ENCODE peak calls at places on chromosomes 1 and 21, in six cellular contexts. N is CD8-positive, alpha-beta T cell; V is fibroblast of lung; J is PC-3; K is psoas muscle; A is breast epithelium. S is an unnamed sample.
A peak's percentile ranks its signal among the peaks of the same experiment; 100 is the strongest.

GRCh38 chr1:34612091-34612631 is 142.7 kb upstream of the GJB5 start:
- DNase-seq in N (no peak), V (no peak), J (no peak), K (no peak), A (no peak), S (no peak)

GRCh38 chr1:230124187-230125128 is 57.4 kb downstream of the GALNT2 start:
- DNase-seq in N (no peak), V (peak; percentile 45), J (no peak), K (no peak), A (no peak), S (no peak)

GRCh38 chr1:205504311-205505075 is at the start of gene CDK18:
- DNase-seq in N (no peak), V (peak; percentile 23), J (peak; percentile 86), K (peak; percentile 56), A (peak; percentile 69), S (peak; percentile 87)

GRCh38 chr1:192700834-192701271 is 64.9 kb downstream of the RGS13 start:
- DNase-seq in N (no peak), V (peak; percentile 92), J (peak; percentile 73), K (no peak), A (no peak), S (no peak)

GRCh38 chr1:65606426-65606825 is 186.0 kb downstream of the LEPR start:
- DNase-seq in N (no peak), V (no peak), J (no peak), K (no peak), A (no peak), S (no peak)

GRCh38 chr1:236289492-236290131 is 7.9 kb upstream of the ERO1B start:
- DNase-seq in N (no peak), V (no peak), J (no peak), K (no peak), A (no peak), S (no peak)

GRCh38 chr1:42852608-42852980 is 6.2 kb downstream of the ZNF691 start:
- DNase-seq in N (no peak), V (no peak), J (no peak), K (no peak), A (no peak), S (no peak)

GRCh38 chr1:88979749-88980116 is 12.7 kb downstream of the KYAT3 start:
- DNase-seq in N (no peak), V (no peak), J (no peak), K (no peak), A (no peak), S (no peak)

GRCh38 chr1:92538413-92539061 is 51.8 kb upstream of the GFI1 start:
- DNase-seq in N (no peak), V (no peak), J (peak; percentile 9), K (no peak), A (no peak), S (no peak)

GRCh38 chr1:240967070-240967724 is 355.2 kb upstream of the GREM2 start:
- DNase-seq in N (no peak), V (peak; percentile 5), J (peak; percentile 84), K (no peak), A (no peak), S (no peak)

GRCh38 chr1:46471885-46472502 is 17.6 kb upstream of the DMBX1 start:
- DNase-seq in N (no peak), V (no peak), J (no peak), K (no peak), A (no peak), S (no peak)

GRCh38 chr1:12636098-12636950 is 7.6 kb upstream of the AADACL4 start:
- DNase-seq in N (no peak), V (no peak), J (no peak), K (peak; percentile 45), A (no peak), S (no peak)

GRCh38 chr1:218362418-218363076 is 17.4 kb downstream of the TGFB2 start:
- DNase-seq in N (no peak), V (no peak), J (no peak), K (no peak), A (no peak), S (no peak)

GRCh38 chr21:35478096-35479080 is 429.3 kb upstream of the RUNX1 start:
- DNase-seq in N (no peak), V (peak; percentile 51), J (no peak), K (no peak), A (no peak), S (no peak)

GRCh38 chr1:150320667-150320978 is 710 bp upstream of the PRPF3 start:
- DNase-seq in N (no peak), V (no peak), J (peak; percentile 9), K (no peak), A (no peak), S (no peak)

GRCh38 chr21:27418338-27418737 is 451.4 kb upstream of the ADAMTS5 start:
- DNase-seq in N (no peak), V (peak; percentile 58), J (no peak), K (no peak), A (no peak), S (no peak)

GRCh38 chr1:224381880-224382548 is 25.3 kb downstream of the CNIH4 start:
- DNase-seq in N (no peak), V (no peak), J (no peak), K (no peak), A (no peak), S (no peak)

GRCh38 chr1:161763522-161764098 is 2.5 kb upstream of the ATF6 start:
- DNase-seq in N (peak; percentile 18), V (no peak), J (peak; percentile 81), K (no peak), A (no peak), S (no peak)

GRCh38 chr1:15046487-15047165 is 106.9 kb upstream of the TMEM51 start:
- DNase-seq in N (no peak), V (peak; percentile 86), J (peak; percentile 78), K (peak; percentile 71), A (peak; percentile 66), S (peak; percentile 84)

GRCh38 chr21:45053561-45053960 is 20.8 kb upstream of the ADARB1 start:
- DNase-seq in N (no peak), V (no peak), J (no peak), K (no peak), A (no peak), S (no peak)

GRCh38 chr1:87149166-87150065 is 179.3 kb upstream of the LMO4 start:
- DNase-seq in N (no peak), V (peak; percentile 51), J (peak; percentile 58), K (no peak), A (no peak), S (peak; percentile 69)

GRCh38 chr1:36134805-36135339 is 9.8 kb upstream of the COL8A2 start:
- DNase-seq in N (no peak), V (peak; percentile 66), J (peak; percentile 63), K (peak; percentile 58), A (no peak), S (peak; percentile 68)

GRCh38 chr1:39170731-39171375 is 33.6 kb upstream of the MACF1 start:
- DNase-seq in N (no peak), V (no peak), J (no peak), K (no peak), A (no peak), S (peak; percentile 88)

GRCh38 chr1:209989525-209989924 is 51.5 kb downstream of the SYT14 start:
- DNase-seq in N (no peak), V (peak; percentile 58), J (peak; percentile 57), K (no peak), A (no peak), S (no peak)
- TF ChIP-seq CTCF in N (no peak), V (no peak), J (peak; percentile 53), K (peak; percentile 32), A (no peak), S (no peak)

GRCh38 chr1:4005431-4005830 is 105.4 kb upstream of the C1orf174 start:
- DNase-seq in N (no peak), V (no peak), J (no peak), K (no peak), A (no peak), S (no peak)

GRCh38 chr1:4002061-4002521 is 102.0 kb upstream of the C1orf174 start:
- DNase-seq in N (no peak), V (no peak), J (no peak), K (no peak), A (no peak), S (no peak)

GRCh38 chr1:4002741-4003140 is 102.7 kb upstream of the C1orf174 start:
- DNase-seq in N (no peak), V (no peak), J (no peak), K (no peak), A (no peak), S (no peak)

GRCh38 chr1:4004635-4005430 is 104.8 kb upstream of the C1orf174 start:
- DNase-seq in N (no peak), V (no peak), J (no peak), K (no peak), A (no peak), S (no peak)

DNA sequence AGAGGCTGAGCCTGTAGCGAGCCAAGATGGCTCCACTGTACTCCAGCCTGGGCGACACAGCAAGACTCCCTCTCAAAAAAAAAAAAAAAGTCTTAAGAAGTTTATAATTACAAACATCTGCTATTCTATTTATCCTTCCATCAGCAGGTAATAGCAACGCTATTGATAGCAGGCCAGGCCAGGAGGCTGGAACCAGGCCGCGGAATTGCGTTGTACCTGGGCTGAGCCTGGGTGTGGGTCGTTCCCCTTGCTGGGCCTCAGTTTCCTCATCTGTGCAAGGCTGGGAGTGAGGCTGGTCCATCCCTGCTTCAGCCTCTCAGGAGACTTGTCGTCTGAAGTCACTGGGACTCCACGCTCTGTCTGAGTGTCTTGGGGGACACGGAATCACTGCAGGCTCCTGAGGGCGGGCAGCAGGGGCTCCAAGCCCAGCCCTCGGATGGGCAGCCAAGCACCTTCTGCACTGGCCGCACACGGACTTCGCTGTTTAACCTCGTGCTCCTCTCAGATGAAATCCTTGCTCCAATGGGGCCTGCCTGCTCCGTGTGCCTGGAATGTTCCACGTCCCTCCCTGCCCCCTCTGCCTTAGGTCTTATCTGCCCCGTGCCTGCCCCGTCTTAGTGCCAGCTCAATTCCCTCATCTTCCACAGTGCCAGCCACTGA is 103.9 kb upstream of the C1orf174 start:
- DNase-seq in N (no peak), V (no peak), J (no peak), K (no peak), A (peak; percentile 36), S (no peak)
- H3K9me3 ChIP-seq in N (no peaks in the 10 kb centered on the region), V (no peaks in the 10 kb centered on the region), J (no peaks in the 10 kb centered on the region), K (no peaks in the 10 kb centered on the region), A (peaks cover 4% of the 10 kb centered on the region), S (no peaks in the 10 kb centered on the region)

GRCh38 chr1:155079210-155079486 is 511 bp downstream of the EFNA3 start:
- DNase-seq in N (no peak), V (no peak), J (no peak), K (no peak), A (no peak), S (no peak)
- H3K4me3 ChIP-seq in N (peak overlapping the region; percentile 37), V (no peak overlapping the region), J (peak overlapping the region; percentile 71), K (peak overlapping the region; percentile 64), A (peak overlapping the region; percentile 82), S (peak overlapping the region; percentile 67)

DNA sequence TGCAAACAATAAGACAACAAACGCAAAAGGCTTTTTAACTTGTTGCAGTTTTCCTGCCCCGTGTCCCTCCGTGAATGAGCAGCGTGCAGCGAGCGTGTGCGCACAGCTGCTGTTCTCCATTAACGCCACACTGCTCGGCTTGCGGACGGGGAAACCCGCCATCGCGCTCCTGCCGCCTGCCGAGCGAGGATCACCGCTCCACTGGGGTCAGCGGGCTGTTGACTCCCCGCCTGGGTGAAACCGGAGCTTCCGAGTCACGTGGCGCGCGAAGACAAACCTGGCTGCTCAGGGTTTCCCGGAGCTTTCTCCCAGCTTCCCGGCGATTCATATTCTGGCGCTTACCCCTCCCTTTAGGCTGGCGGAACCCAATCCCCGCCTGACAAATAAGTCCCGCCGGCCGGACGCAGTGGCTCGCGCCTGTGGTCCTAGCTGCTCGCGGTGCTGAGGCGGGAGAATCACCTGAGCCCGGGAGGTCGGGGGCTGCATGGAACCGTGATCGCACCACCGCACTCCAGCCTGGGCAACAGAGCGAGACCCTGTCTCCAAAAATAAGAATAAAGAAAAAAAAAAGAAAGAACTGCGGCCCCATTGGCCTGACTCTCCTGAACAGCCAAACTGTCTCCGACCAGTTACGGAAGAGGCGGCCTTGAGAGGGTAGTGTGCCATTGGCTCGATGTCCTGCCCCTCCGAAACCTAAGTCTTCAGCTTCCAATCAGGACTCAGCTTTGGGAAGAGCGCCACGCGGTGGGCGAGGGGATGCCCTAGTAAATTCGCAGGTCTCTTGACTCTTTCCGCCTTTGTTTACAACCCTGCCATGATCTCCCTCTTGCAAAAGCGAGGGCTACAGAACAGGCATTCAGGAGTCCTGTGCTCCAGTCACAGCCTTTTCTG is at the start of gene CREB3L4:
- DNase-seq in N (peak; percentile 62), V (peak; percentile 99), J (peak; percentile 98), K (peak; percentile 92), A (peak; percentile 93), S (peak; percentile 100)
- TF ChIP-seq CTCF in N (peak; percentile 15), V (peak; percentile 29), J (peak; percentile 55), K (peak; percentile 24), A (peak; percentile 25), S (peak; percentile 86)